ENCODE peak calls at places on chromosomes 6 and 20, in nine cellular contexts. B, H, Q, V, E, K, I, Z and A are unnamed samples.

GRCh38 chr6:37582309-37582708 is 82.6 kb upstream of the CCDC167 start:
- DNase-seq in V (no peak), I (no peak), Q (no peak), H (no peak), B (no peak), E (no peak), Z (no peak), K (no peak), A (no peak)

GRCh38 chr6:12717356-12717755 is 789 bp downstream of the PHACTR1 start:
- DNase-seq in B (no peak), Q (no peak), H (no peak), E (no peak), I (peak), K (no peak), Z (no peak), V (no peak), A (no peak)

GRCh38 chr20:17896247-17896723 is 72.3 kb downstream of the SNX5 start:
- DNase-seq in V (no peak), K (no peak), Q (no peak), I (no peak), E (no peak), Z (no peak), H (no peak), B (no peak), A (no peak)

GRCh38 chr20:62719250-62719945 is 10.8 kb downstream of the NTSR1 start:
- DNase-seq in I (no peak), K (no peak), B (no peak), Z (no peak), Q (no peak), V (no peak), H (no peak), E (no peak), A (no peak)

GRCh38 chr6:9535106-9535505 is 879.8 kb downstream of the TFAP2A start:
- DNase-seq in H (no peak), B (no peak), K (no peak), E (no peak), Z (no peak), V (no peak), I (no peak), Q (no peak), A (no peak)

GRCh38 chr6:125794342-125795137 is 3.8 kb downstream of the NCOA7 start:
- DNase-seq in V (no peak), Z (no peak), H (no peak), B (no peak), K (no peak), E (no peak), Q (peak), I (no peak), A (no peak)

GRCh38 chr6:36962874-36963273 is 8.3 kb downstream of the PI16 start:
- DNase-seq in V (peak), E (peak), I (peak), K (peak), B (peak), H (peak), Z (no peak), Q (peak), A (peak)

GRCh38 chr20:32737371-32738223 is 5.7 kb downstream of the COMMD7 start:
- DNase-seq in E (no peak), K (no peak), Z (no peak), I (no peak), Q (peak), V (peak), B (peak), H (peak), A (no peak)

GRCh38 chr6:125791151-125791819 is 525 bp downstream of the NCOA7 start:
- DNase-seq in H (peak), V (peak), E (no peak), Q (peak), I (peak), B (peak), K (no peak), Z (peak), A (no peak)

GRCh38 chr20:19600042-19600441 is 158.0 kb upstream of the RIN2 start:
- DNase-seq in V (no peak), E (no peak), I (no peak), Q (no peak), B (no peak), Z (no peak), H (no peak), K (no peak), A (no peak)

GRCh38 chr6:16770701-16771569 is 9.7 kb upstream of the ATXN1 start:
- DNase-seq in Q (peak), E (peak), H (peak), V (peak), Z (peak), K (peak), B (peak), I (peak), A (peak)

GRCh38 chr6:35599761-35600658 is 87.3 kb upstream of the TULP1 start:
- DNase-seq in Q (no peak), K (no peak), B (no peak), H (no peak), I (no peak), V (no peak), E (no peak), Z (no peak), A (no peak)

GRCh38 chr6:56758120-56758519 is 115.4 kb upstream of the DST start:
- DNase-seq in K (no peak), E (no peak), B (no peak), I (no peak), H (no peak), Z (no peak), V (no peak), Q (no peak), A (no peak)

GRCh38 chr6:24520929-24521546 is 26.3 kb downstream of the ALDH5A1 start:
- DNase-seq in H (peak), Q (peak), B (peak), I (peak), V (peak), E (no peak), Z (no peak), K (peak), A (no peak)

GRCh38 chr6:25014806-25015560 is 79.2 kb upstream of the RIPOR2 start:
- DNase-seq in V (no peak), E (no peak), H (no peak), I (peak), K (no peak), Q (peak), Z (no peak), B (no peak), A (peak)

GRCh38 chr20:3312940-3313656 is 74.1 kb upstream of the SLC4A11 start:
- DNase-seq in I (peak), E (no peak), Z (no peak), K (no peak), Q (peak), H (no peak), V (no peak), B (no peak), A (no peak)

GRCh38 chr6:11459002-11459658 is 78.4 kb upstream of the TMEM170B start:
- DNase-seq in Z (no peak), E (no peak), I (no peak), B (no peak), H (no peak), V (no peak), K (no peak), Q (no peak), A (no peak)

GRCh38 chr6:67608099-67608749 is 1026.9 kb upstream of the ADGRB3 start:
- DNase-seq in K (no peak), B (no peak), I (peak), E (no peak), Z (no peak), Q (peak), V (no peak), H (no peak), A (no peak)

GRCh38 chr20:59831024-59831900 is 102.2 kb downstream of the SYCP2 start:
- DNase-seq in K (no peak), Q (no peak), H (no peak), I (no peak), V (no peak), Z (no peak), B (no peak), E (no peak), A (no peak)

GRCh38 chr20:25540273-25540672 is 45.1 kb downstream of the NINL start:
- DNase-seq in K (no peak), E (peak), I (peak), B (no peak), Z (no peak), Q (no peak), H (no peak), V (no peak), A (peak)

GRCh38 chr6:16949696-16950095 is 152.2 kb upstream of the STMND1 start:
- DNase-seq in I (no peak), E (no peak), H (no peak), V (no peak), K (no peak), B (no peak), Z (no peak), Q (peak), A (no peak)

GRCh38 chr6:130559166-130559565 is 193.3 kb downstream of the TMEM200A start:
- DNase-seq in H (no peak), I (no peak), E (no peak), B (no peak), Z (no peak), Q (peak), K (no peak), V (no peak), A (no peak)

GRCh38 chr6:24910850-24911712 is 24.7 kb downstream of the RIPOR2 start:
- DNase-seq in Q (peak), H (peak), E (peak), B (peak), K (peak), I (peak), V (peak), Z (no peak), A (peak)